ENCODE peak calls at places on chromosomes 4 and X, in four cellular contexts. One of them, this sample, is unnamed.

GRCh38 chrX:149631293-149632165 is at the start of gene TMEM185A:
- DNase-seq in psoas muscle: peak
- DNase-seq in spleen: peak
- DNase-seq in progenitor cell of endocrine pancreas: peak
- DNase-seq in this sample: peak

GRCh38 chrX:129144172-129145038 is 378.9 kb downstream of the SMARCA1 start:
- DNase-seq in spleen: no peak
- DNase-seq in psoas muscle: no peak
- DNase-seq in progenitor cell of endocrine pancreas: no peak
- DNase-seq in this sample: no peak

GRCh38 chr4:38386654-38387188 is 277.3 kb upstream of the KLF3 start:
- DNase-seq in spleen: no peak
- DNase-seq in psoas muscle: no peak
- DNase-seq in progenitor cell of endocrine pancreas: no peak
- DNase-seq in this sample: no peak

GRCh38 chr4:101818362-101818761 is 27.8 kb downstream of the BANK1 start:
- DNase-seq in psoas muscle: no peak
- DNase-seq in progenitor cell of endocrine pancreas: no peak
- DNase-seq in spleen: no peak
- DNase-seq in this sample: no peak

GRCh38 chrX:49073641-49074575 is at the start of gene PRAF2:
- DNase-seq in psoas muscle: peak
- DNase-seq in spleen: peak
- DNase-seq in progenitor cell of endocrine pancreas: peak
- DNase-seq in this sample: peak

GRCh38 chr4:99507762-99508161 is 3.1 kb upstream of the C4orf17 start:
- DNase-seq in psoas muscle: no peak
- DNase-seq in spleen: no peak
- DNase-seq in progenitor cell of endocrine pancreas: no peak
- DNase-seq in this sample: no peak

GRCh38 chrX:9378980-9379696 is 85.7 kb upstream of the TBL1X start:
- DNase-seq in spleen: no peak
- DNase-seq in psoas muscle: no peak
- DNase-seq in progenitor cell of endocrine pancreas: no peak
- DNase-seq in this sample: no peak

GRCh38 chrX:77893713-77894112 is 1.5 kb downstream of the MAGT1 start:
- DNase-seq in progenitor cell of endocrine pancreas: no peak
- DNase-seq in spleen: no peak
- DNase-seq in psoas muscle: no peak
- DNase-seq in this sample: no peak

GRCh38 chr4:5399790-5400421 is 308.5 kb downstream of the EVC2 start:
- DNase-seq in psoas muscle: no peak
- DNase-seq in progenitor cell of endocrine pancreas: peak
- DNase-seq in spleen: no peak
- DNase-seq in this sample: peak

GRCh38 chrX:106862972-106863688 is 40.0 kb downstream of the RIPPLY1 start:
- DNase-seq in psoas muscle: no peak
- DNase-seq in spleen: peak
- DNase-seq in progenitor cell of endocrine pancreas: no peak
- DNase-seq in this sample: peak

GRCh38 chr4:184812651-184813181 is 13.1 kb downstream of the ACSL1 start:
- DNase-seq in spleen: no peak
- DNase-seq in progenitor cell of endocrine pancreas: no peak
- DNase-seq in psoas muscle: no peak
- DNase-seq in this sample: no peak

GRCh38 chrX:97616883-97617510 is 733.3 kb downstream of the RPA4 start:
- DNase-seq in psoas muscle: no peak
- DNase-seq in spleen: no peak
- DNase-seq in progenitor cell of endocrine pancreas: no peak
- DNase-seq in this sample: no peak

GRCh38 chrX:112641449-112641848 is 38.3 kb downstream of the LHFPL1 start:
- DNase-seq in progenitor cell of endocrine pancreas: no peak
- DNase-seq in spleen: no peak
- DNase-seq in psoas muscle: no peak
- DNase-seq in this sample: no peak

GRCh38 chrX:71909956-71910355 is 689 bp upstream of the NHSL2 start:
- DNase-seq in progenitor cell of endocrine pancreas: no peak
- DNase-seq in spleen: no peak
- DNase-seq in psoas muscle: no peak
- DNase-seq in this sample: peak

GRCh38 chr4:68406479-68406859 is 40.8 kb upstream of the TMPRSS11E start:
- DNase-seq in psoas muscle: no peak
- DNase-seq in progenitor cell of endocrine pancreas: no peak
- DNase-seq in spleen: no peak
- DNase-seq in this sample: no peak

GRCh38 chrX:13373807-13374187 is 53.9 kb upstream of the ATXN3L start:
- DNase-seq in progenitor cell of endocrine pancreas: no peak
- DNase-seq in spleen: no peak
- DNase-seq in psoas muscle: no peak
- DNase-seq in this sample: no peak

GRCh38 chr4:41882622-41883347 is 52.4 kb upstream of the TMEM33 start:
- DNase-seq in progenitor cell of endocrine pancreas: no peak
- DNase-seq in psoas muscle: peak
- DNase-seq in spleen: peak
- DNase-seq in this sample: peak

GRCh38 chr4:84493092-84493850 is 5.8 kb downstream of the NKX6-1 start:
- DNase-seq in progenitor cell of endocrine pancreas: no peak
- DNase-seq in spleen: no peak
- DNase-seq in psoas muscle: peak
- DNase-seq in this sample: peak

GRCh38 chr4:71765349-71765748 is 18.5 kb downstream of the GC start:
- DNase-seq in progenitor cell of endocrine pancreas: no peak
- DNase-seq in spleen: no peak
- DNase-seq in psoas muscle: no peak
- DNase-seq in this sample: no peak

GRCh38 chrX:114071412-114071811 is 512.5 kb upstream of the HTR2C start:
- DNase-seq in progenitor cell of endocrine pancreas: no peak
- DNase-seq in spleen: no peak
- DNase-seq in psoas muscle: no peak
- DNase-seq in this sample: no peak

GRCh38 chrX:114077773-114078172 is 506.1 kb upstream of the HTR2C start:
- DNase-seq in psoas muscle: no peak
- DNase-seq in spleen: no peak
- DNase-seq in progenitor cell of endocrine pancreas: no peak
- DNase-seq in this sample: no peak

GRCh38 chrX:114073926-114074325 is 510.0 kb upstream of the HTR2C start:
- DNase-seq in psoas muscle: no peak
- DNase-seq in progenitor cell of endocrine pancreas: no peak
- DNase-seq in spleen: no peak
- DNase-seq in this sample: no peak

DNA sequence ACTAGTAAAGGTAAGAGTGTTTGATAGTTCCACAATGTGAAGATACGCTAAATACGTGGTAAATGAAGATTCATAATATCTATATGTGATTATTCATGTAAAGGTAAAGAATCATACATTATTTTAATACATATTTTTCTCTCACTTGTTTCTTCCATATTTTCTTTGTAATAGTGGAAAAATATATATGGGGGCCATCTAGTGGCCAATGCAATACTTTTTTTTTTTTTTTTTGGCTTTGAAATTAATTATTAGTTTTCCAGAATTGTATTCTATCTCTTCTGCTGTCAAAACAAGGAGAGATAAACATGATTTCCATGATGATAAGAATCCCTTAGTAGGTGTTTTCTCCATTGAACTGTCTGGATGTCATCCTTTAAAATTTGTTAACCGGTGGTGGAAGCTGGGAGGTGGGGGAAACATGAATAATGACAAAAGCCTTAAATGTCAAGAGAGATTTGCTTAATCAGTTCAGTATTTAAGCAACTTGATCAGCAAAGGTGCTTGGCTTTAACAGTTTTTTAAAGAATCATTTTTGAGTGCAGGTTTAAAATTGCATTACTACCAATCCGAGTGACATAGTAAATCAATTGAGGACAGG is 508.7 kb upstream of the HTR2C start:
- DNase-seq in psoas muscle: no peak
- DNase-seq in progenitor cell of endocrine pancreas: no peak
- DNase-seq in spleen: no peak
- DNase-seq in this sample: no peak
- TF ChIP-seq CTCF in psoas muscle: peak
- TF ChIP-seq CTCF in progenitor cell of endocrine pancreas: peak
- TF ChIP-seq CTCF in spleen: no peak
- TF ChIP-seq CTCF in this sample: no peak

DNA sequence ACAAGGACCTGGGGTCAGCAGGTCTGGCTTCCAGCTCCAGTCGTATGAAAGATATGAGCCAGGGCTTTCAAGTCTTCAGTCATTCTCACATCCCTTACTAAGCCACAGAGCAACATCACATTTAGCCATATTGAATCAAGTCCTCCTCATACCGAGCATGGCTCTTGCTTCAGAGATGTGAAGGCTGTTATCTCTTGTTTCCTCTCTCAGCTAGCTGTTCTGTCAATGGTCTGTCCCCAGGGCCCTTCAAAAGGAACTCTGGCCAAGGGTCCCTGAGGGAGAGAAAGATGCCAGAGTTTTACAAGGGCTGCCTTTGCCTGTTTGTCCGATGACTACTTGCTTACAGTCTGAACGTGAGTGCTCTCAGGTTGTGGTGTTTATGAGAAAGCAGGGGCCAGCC is 30.5 kb downstream of the DOCK11 start:
- DNase-seq in spleen: no peak
- DNase-seq in progenitor cell of endocrine pancreas: no peak
- DNase-seq in psoas muscle: no peak
- DNase-seq in this sample: no peak
- TF ChIP-seq CTCF in spleen: no peak
- TF ChIP-seq CTCF in progenitor cell of endocrine pancreas: no peak
- TF ChIP-seq CTCF in psoas muscle: no peak
- TF ChIP-seq CTCF in this sample: no peak

GRCh38 chr4:57110635-57111546 is 706 bp upstream of the IGFBP7 start:
- DNase-seq in spleen: peak
- DNase-seq in progenitor cell of endocrine pancreas: no peak
- DNase-seq in psoas muscle: peak
- DNase-seq in this sample: peak

GRCh38 chr4:57114973-57115372 is 4.8 kb upstream of the IGFBP7 start:
- DNase-seq in progenitor cell of endocrine pancreas: no peak
- DNase-seq in psoas muscle: no peak
- DNase-seq in spleen: no peak
- DNase-seq in this sample: no peak

GRCh38 chr4:57109530-57109846 is 697 bp downstream of the IGFBP7 start:
- DNase-seq in psoas muscle: peak
- DNase-seq in spleen: no peak
- DNase-seq in progenitor cell of endocrine pancreas: no peak
- DNase-seq in this sample: no peak

GRCh38 chr4:57113870-57114269 is 3.7 kb upstream of the IGFBP7 start:
- DNase-seq in progenitor cell of endocrine pancreas: no peak
- DNase-seq in spleen: no peak
- DNase-seq in psoas muscle: no peak
- DNase-seq in this sample: no peak

DNA sequence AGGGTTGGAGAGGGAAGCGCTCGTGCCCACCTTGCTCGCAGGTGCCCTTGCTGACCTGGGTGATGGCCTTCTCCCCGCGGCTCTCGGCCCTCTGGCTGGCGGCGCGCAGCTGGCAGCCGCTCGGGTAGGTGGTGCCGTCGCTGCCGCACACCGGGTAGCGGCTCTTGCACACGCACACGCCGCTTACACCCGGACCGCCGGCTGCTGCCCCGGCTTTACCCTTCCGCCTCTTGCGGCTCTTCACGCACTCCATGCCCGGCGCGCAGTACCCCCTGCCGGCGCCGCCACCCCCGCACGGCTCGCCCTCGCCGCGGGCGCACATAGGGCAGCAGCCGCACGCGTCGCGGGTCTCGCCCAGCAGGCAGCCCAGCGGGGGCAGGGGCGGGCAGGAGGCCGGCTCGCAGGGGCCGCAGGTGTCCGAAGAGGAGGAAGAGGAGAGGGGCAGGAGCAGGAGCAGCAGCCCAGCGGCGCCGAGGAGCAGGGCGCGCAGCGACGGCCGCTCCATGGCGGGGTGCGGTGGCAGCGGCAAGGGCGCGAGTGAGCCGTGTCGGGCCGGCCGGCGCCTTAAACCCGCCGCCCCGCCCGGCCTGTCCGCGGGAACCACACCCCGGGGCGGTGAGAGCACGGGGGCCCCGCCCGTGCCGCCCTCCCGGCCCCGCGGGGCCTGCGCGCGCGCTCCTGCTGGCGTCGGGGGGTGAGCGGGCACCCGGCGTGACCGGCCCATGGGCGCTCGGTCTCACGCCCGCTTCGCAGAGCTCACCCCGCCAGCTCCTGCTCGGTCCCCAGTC is at the start of gene IGFBP7:
- DNase-seq in psoas muscle: peak
- DNase-seq in spleen: peak
- DNase-seq in progenitor cell of endocrine pancreas: peak
- DNase-seq in this sample: peak
- TF ChIP-seq CTCF in psoas muscle: no peak
- TF ChIP-seq CTCF in spleen: no peak
- TF ChIP-seq CTCF in progenitor cell of endocrine pancreas: peak
- TF ChIP-seq CTCF in this sample: no peak

DNA sequence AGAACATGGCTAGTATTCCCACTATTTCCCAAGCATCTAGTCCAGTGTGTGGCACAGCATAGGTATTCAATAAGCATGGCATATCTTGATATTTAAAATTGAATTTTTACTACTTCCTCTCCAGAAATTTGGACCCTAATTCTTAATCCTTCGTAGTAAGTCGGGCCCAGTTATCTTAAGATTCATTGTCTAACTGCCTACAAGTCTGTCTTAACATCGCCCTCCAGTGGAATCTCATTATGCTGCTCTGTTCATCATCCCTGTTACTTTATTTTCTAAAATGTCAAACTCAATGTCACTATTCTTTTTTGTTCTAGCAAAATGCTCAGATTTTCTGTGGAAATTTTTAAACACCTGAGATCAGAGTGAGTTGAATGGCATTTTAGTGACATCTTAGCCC is 606.2 kb downstream of the KLHL13 start:
- DNase-seq in progenitor cell of endocrine pancreas: no peak
- DNase-seq in psoas muscle: no peak
- DNase-seq in spleen: no peak
- DNase-seq in this sample: no peak
- TF ChIP-seq CTCF in progenitor cell of endocrine pancreas: peak
- TF ChIP-seq CTCF in psoas muscle: no peak
- TF ChIP-seq CTCF in spleen: no peak
- TF ChIP-seq CTCF in this sample: peak

GRCh38 chrX:56786889-56787733 is 58.1 kb downstream of the NBDY start:
- DNase-seq in spleen: no peak
- DNase-seq in psoas muscle: no peak
- DNase-seq in progenitor cell of endocrine pancreas: no peak
- DNase-seq in this sample: no peak

GRCh38 chrX:56787734-56788152 is 58.7 kb downstream of the NBDY start:
- DNase-seq in spleen: peak
- DNase-seq in psoas muscle: no peak
- DNase-seq in progenitor cell of endocrine pancreas: no peak
- DNase-seq in this sample: no peak

GRCh38 chrX:56788229-56788628 is 59.2 kb downstream of the NBDY start:
- DNase-seq in spleen: peak
- DNase-seq in psoas muscle: no peak
- DNase-seq in progenitor cell of endocrine pancreas: no peak
- DNase-seq in this sample: peak

GRCh38 chrX:56789518-56790070 is 60.6 kb downstream of the NBDY start:
- DNase-seq in psoas muscle: no peak
- DNase-seq in spleen: peak
- DNase-seq in progenitor cell of endocrine pancreas: no peak
- DNase-seq in this sample: no peak

DNA sequence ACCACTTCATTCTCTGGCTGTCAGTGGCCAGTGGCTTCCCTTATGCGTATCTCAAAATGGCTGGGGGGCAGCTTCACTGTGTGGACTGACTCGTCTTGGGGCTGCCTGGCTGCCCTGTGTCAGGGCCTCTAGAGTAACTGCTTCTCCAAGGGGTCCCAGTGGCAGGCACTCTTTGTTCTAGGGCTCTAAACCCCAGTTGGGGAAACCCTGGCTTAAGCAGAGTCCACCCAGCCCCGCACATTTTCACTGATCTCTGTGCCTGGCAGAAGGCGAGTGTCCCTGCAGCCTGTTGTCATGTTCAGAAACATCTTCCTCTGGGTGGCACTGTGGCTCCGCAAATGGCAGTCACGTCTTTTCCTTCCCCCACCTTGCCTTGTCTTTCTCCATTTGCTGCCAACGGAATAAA is 59.7 kb downstream of the NBDY start:
- DNase-seq in progenitor cell of endocrine pancreas: no peak
- DNase-seq in psoas muscle: peak
- DNase-seq in spleen: peak
- DNase-seq in this sample: peak
- TF ChIP-seq CTCF in progenitor cell of endocrine pancreas: no peak
- TF ChIP-seq CTCF in psoas muscle: no peak
- TF ChIP-seq CTCF in spleen: no peak
- TF ChIP-seq CTCF in this sample: peak